ENCODE peak calls at places on chromosome 2, in ten cellular contexts. B, D, G, K, U, O, H, Q, M and X are unnamed samples.

GRCh38 chr2:234259440-234259839 is 208.9 kb downstream of the SPP2 start:
- DNase-seq in U (no peak), D (no peak), B (no peak), K (no peak), O (no peak), M (no peak), Q (no peak), H (no peak), G (no peak), X (no peak)

GRCh38 chr2:202290970-202291369 is 25.4 kb downstream of the NOP58 start:
- DNase-seq in O (no peak), B (no peak), U (no peak), K (no peak), G (no peak), M (no peak), Q (peak), D (peak), H (no peak), X (no peak)

GRCh38 chr2:127853667-127854066 is 4.3 kb downstream of the POLR2D start:
- DNase-seq in K (no peak), B (no peak), O (no peak), M (no peak), D (peak), G (no peak), H (no peak), Q (no peak), U (no peak), X (no peak)

GRCh38 chr2:172085460-172086159 is at the start of gene DLX1:
- DNase-seq in K (no peak), H (no peak), D (no peak), O (no peak), U (no peak), G (no peak), Q (no peak), M (no peak), B (no peak), X (peak)

GRCh38 chr2:17272649-17273048 is 245.6 kb downstream of the RAD51AP2 start:
- DNase-seq in M (no peak), B (no peak), Q (no peak), H (no peak), G (no peak), O (no peak), D (no peak), U (no peak), K (no peak), X (no peak)

GRCh38 chr2:1741851-1742250 is 2.5 kb downstream of the PXDN start:
- DNase-seq in O (no peak), Q (no peak), U (no peak), K (peak), G (no peak), H (no peak), M (peak), D (no peak), B (no peak), X (no peak)

GRCh38 chr2:44934521-44934961 is 7.0 kb upstream of the SIX3 start:
- DNase-seq in O (no peak), H (no peak), G (no peak), U (no peak), B (no peak), M (no peak), K (peak), Q (no peak), D (no peak), X (peak)

GRCh38 chr2:48347712-48348111 is 182.2 kb upstream of the STON1 start:
- DNase-seq in D (peak), K (no peak), Q (peak), G (no peak), H (no peak), B (peak), M (no peak), U (no peak), O (peak), X (no peak)